ENCODE peak calls at places on chromosomes 3 and 15, in seven cellular contexts. B, S, E, I, A, G and V are unnamed samples. For H3K27me3, the result is how much of the 10 kb centered on the place peaks cover.

GRCh38 chr15:68228143-68228970 is 1.2 kb downstream of the CLN6 start:
- DNase-seq in B (no peak), S (no peak), E (no peak), I (no peak), A (no peak), G (no peak), V (peak)

GRCh38 chr3:182837855-182838454 is 44.7 kb downstream of the ATP11B start:
- DNase-seq in B (no peak), S (no peak), E (no peak), I (no peak), A (no peak), G (no peak), V (no peak)

GRCh38 chr15:39431371-39431770 is 149.5 kb upstream of the THBS1 start:
- DNase-seq in B (no peak), S (no peak), E (no peak), I (no peak), A (no peak), G (no peak), V (no peak)

GRCh38 chr15:83046558-83047127 is 20.4 kb downstream of the BTBD1 start:
- DNase-seq in B (no peak), S (no peak), E (no peak), I (no peak), A (no peak), G (no peak), V (no peak)

GRCh38 chr3:32401541-32402052 is 9.9 kb downstream of the CMTM7 start:
- DNase-seq in B (peak), S (peak), E (peak), I (peak), A (peak), G (peak), V (peak)

GRCh38 chr15:67187351-67187854 is 67.1 kb downstream of the AAGAB start:
- DNase-seq in B (no peak), S (no peak), E (no peak), I (no peak), A (peak), G (no peak), V (no peak)

GRCh38 chr3:114756506-114757279 is 390.4 kb downstream of the ZBTB20 start:
- DNase-seq in B (peak), S (peak), E (peak), I (peak), A (no peak), G (no peak), V (no peak)

GRCh38 chr3:48068886-48069285 is 52.7 kb upstream of the MAP4 start:
- DNase-seq in B (no peak), S (no peak), E (no peak), I (no peak), A (no peak), G (no peak), V (no peak)

GRCh38 chr3:39718674-39719595 is 90.5 kb upstream of the MYRIP start:
- DNase-seq in B (no peak), S (no peak), E (no peak), I (no peak), A (no peak), G (no peak), V (no peak)

GRCh38 chr3:45751537-45752242 is 44.6 kb downstream of the SLC6A20 start:
- DNase-seq in B (no peak), S (no peak), E (no peak), I (no peak), A (no peak), G (no peak), V (no peak)

DNA sequence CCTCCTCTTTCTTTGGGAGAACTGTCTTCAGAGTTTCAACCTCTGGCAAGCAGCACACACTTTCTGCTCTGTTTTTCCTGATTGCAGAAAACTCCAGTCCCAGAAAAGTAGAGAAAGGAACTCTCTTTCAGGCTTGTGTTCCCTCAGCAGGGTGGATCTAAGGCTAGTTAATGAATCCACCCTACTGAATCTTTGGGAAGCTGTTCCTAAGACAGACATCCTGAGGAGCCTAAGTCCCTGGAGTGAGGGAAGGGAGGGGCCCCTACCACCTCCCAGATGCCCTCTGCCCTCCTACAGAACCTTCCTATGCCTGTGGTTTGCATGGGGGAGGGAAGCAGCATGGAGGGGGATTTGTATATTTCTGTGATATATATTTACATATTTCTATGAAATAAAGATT is 124.4 kb downstream of the ANO10 start:
- DNase-seq in B (no peak), S (no peak), E (no peak), I (no peak), A (no peak), G (no peak), V (no peak)
- TF ChIP-seq POLR2A in B (no peak), S (no peak), E (no peak), I (no peak), A (no peak), G (no peak), V (no peak)

DNA sequence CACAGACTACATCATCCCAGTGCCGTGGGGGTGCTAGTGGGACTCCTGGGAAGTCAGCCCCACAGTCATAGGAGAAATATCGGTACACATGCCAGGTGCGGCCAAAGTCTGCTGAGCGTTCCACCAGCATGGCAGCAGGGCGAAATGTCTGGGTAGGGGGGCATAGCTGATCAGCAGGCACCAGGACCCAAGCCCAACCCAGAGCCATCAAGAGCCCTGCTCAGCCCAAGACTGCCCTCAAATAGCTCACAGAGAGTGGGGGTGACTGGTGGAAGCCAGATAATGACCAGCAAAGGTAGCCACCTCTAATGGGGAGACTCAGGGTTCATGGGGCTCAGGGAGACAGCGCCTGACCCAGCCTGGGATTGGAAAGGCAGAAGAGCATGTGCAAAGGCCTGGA is 1.3 kb downstream of the LAMB2 start:
- DNase-seq in B (no peak), S (no peak), E (no peak), I (no peak), A (no peak), G (no peak), V (no peak)
- H3K4me3 ChIP-seq in B (peak), S (no peak), E (peak), I (peak), A (peak), G (no peak), V (peak)

GRCh38 chr3:128468285-128468790 is 1.6 kb upstream of the DNAJB8 start:
- DNase-seq in B (no peak), S (no peak), E (no peak), I (no peak), A (no peak), G (no peak), V (no peak)

GRCh38 chr3:128469584-128469983 is 2.9 kb upstream of the DNAJB8 start:
- DNase-seq in B (no peak), S (no peak), E (no peak), I (no peak), A (no peak), G (no peak), V (no peak)

GRCh38 chr3:128470134-128470915 is 3.6 kb upstream of the DNAJB8 start:
- DNase-seq in B (no peak), S (no peak), E (no peak), I (no peak), A (no peak), G (no peak), V (no peak)

GRCh38 chr3:128466840-128467541 is at the start of gene DNAJB8:
- DNase-seq in B (no peak), S (no peak), E (no peak), I (no peak), A (no peak), G (no peak), V (no peak)

GRCh38 chr3:128469128-128469527 is 2.4 kb upstream of the DNAJB8 start:
- DNase-seq in B (no peak), S (no peak), E (no peak), I (no peak), A (no peak), G (no peak), V (no peak)
- H3K27me3 ChIP-seq in B (under half), S (under half), E (under half), I (under half), A (under half), G (under half), V (half or more)

DNA sequence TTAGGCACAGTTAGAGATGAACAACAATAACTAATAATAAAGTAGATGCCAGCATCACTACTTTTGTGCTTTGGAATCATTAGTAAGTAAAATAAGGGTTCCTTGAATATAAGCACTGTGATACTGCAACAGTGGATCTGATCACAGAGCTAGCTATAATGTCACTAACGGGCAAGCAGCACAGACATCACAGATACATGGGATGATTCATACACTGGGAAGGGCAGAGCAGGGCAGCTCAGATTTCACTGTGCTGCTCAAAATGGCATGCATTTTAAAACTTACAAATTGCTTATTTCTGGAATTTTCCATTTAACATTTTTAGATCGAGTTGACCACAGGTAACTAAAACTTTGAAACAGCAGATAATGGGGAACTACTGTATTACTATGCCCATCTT is 476.6 kb downstream of the FHIT start:
- DNase-seq in B (no peak), S (no peak), E (no peak), I (no peak), A (no peak), G (no peak), V (no peak)
- TF ChIP-seq POLR2A in B (no peak), S (no peak), E (no peak), I (no peak), A (no peak), G (no peak), V (no peak)